ENCODE peak calls at places on chromosomes 4 and X, in seven cellular contexts. L, K, M, G, V, C and B are unnamed samples.

GRCh38 chr4:71187399-71188196 is 151.2 kb upstream of the SLC4A4 start:
- DNase-seq in L (no peak), K (no peak), V (peak), M (peak), C (peak), G (peak), B (peak)

GRCh38 chr4:7941111-7942018 is 1.7 kb upstream of the AFAP1 start:
- DNase-seq in K (no peak), M (no peak), G (no peak), C (no peak), V (no peak), L (peak), B (no peak)

GRCh38 chr4:78138252-78138651 is 81.1 kb downstream of the FRAS1 start:
- DNase-seq in K (no peak), M (no peak), G (no peak), V (no peak), L (no peak), C (no peak), B (no peak)

GRCh38 chrX:123846598-123847038 is 13.2 kb upstream of the XIAP start:
- DNase-seq in K (no peak), V (no peak), C (no peak), M (peak), G (no peak), L (no peak), B (peak)

GRCh38 chrX:104750146-104750699 is 184.2 kb downstream of the IL1RAPL2 start:
- DNase-seq in M (peak), L (no peak), K (no peak), V (no peak), C (peak), G (peak), B (no peak)

GRCh38 chrX:63128509-63128908 is 222.6 kb downstream of the SPIN4 start:
- DNase-seq in C (no peak), G (no peak), V (no peak), L (peak), M (no peak), K (peak), B (peak)

GRCh38 chr4:78565971-78566372 is 14.4 kb downstream of the ANXA3 start:
- DNase-seq in V (no peak), M (no peak), K (no peak), L (peak), G (peak), C (no peak), B (peak)

GRCh38 chrX:27671234-27671633 is 81.1 kb downstream of the DCAF8L2 start:
- DNase-seq in G (no peak), K (no peak), C (no peak), L (no peak), V (no peak), M (no peak), B (no peak)

GRCh38 chr4:4912155-4912554 is 52.7 kb downstream of the MSX1 start:
- DNase-seq in V (no peak), M (no peak), L (no peak), K (no peak), C (no peak), G (no peak), B (no peak)

GRCh38 chr4:181078236-181078635 is 1165.0 kb upstream of the TENM3 start:
- DNase-seq in K (no peak), V (peak), G (no peak), M (no peak), C (no peak), L (no peak), B (no peak)

GRCh38 chrX:1394731-1395501 is 3.0 kb upstream of the SLC25A6 start:
- DNase-seq in L (no peak), C (no peak), G (no peak), K (no peak), V (no peak), M (no peak), B (no peak)

GRCh38 chrX:108610141-108610540 is 126.2 kb downstream of the IRS4 start:
- DNase-seq in G (peak), M (no peak), V (no peak), K (no peak), L (no peak), C (no peak), B (no peak)

GRCh38 chrX:132331000-132331399 is 111.8 kb upstream of the RAP2C start:
- DNase-seq in M (no peak), V (no peak), K (peak), C (no peak), L (no peak), G (no peak), B (no peak)

GRCh38 chr4:9944431-9945425 is 76.6 kb downstream of the SLC2A9 start:
- DNase-seq in V (no peak), C (no peak), K (no peak), M (no peak), L (no peak), G (no peak), B (no peak)

GRCh38 chr4:101415962-101416361 is 68.6 kb upstream of the PPP3CA start:
- DNase-seq in M (no peak), L (no peak), V (no peak), G (no peak), C (no peak), K (no peak), B (no peak)

GRCh38 chr4:80189956-80190671 is 7.2 kb upstream of the PRDM8 start:
- DNase-seq in L (peak), K (no peak), C (no peak), V (no peak), G (no peak), M (no peak), B (no peak)

GRCh38 chrX:132732236-132732635 is 226.2 kb downstream of the HS6ST2 start:
- DNase-seq in G (no peak), V (no peak), C (no peak), L (no peak), K (no peak), M (no peak), B (no peak)

GRCh38 chrX:12951590-12951965 is 23.3 kb upstream of the TMSB4X start:
- DNase-seq in L (no peak), M (no peak), K (no peak), C (no peak), V (no peak), G (no peak), B (no peak)

DNA sequence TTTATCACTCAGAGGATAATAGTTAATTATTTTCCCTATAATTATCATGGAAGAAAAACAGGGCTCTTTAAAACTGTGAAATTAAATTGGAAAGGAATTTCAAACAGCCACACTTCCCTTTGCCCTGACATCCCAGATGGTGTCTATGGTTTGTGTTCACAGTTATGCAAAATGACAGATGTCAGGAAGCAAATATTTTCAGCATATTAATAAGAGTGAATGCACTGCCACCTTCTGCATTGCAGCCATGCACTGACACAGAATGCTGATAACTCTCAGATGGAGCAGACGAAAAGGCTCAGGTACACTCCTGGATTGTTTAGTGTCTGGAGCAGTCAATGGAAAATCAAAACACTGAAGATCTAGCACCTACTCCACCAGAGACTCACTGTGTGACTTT is 57.6 kb downstream of the RWDD4 start:
- DNase-seq in V (no peak), M (no peak), K (no peak), G (no peak), C (no peak), L (no peak), B (no peak)
- TF ChIP-seq CTCF in V (no peak), M (no peak), K (no peak), G (no peak), C (no peak), L (no peak), B (no peak)

GRCh38 chr4:113878718-113879117 is 100.7 kb downstream of the ARSJ start:
- DNase-seq in G (no peak), M (peak), V (peak), C (no peak), K (no peak), L (peak), B (no peak)
- TF ChIP-seq CTCF in G (no peak), M (peak), V (peak), C (no peak), K (peak), L (peak), B (peak)

GRCh38 chr4:158578476-158578875 is 56.8 kb downstream of the RXFP1 start:
- DNase-seq in V (no peak), L (peak), C (no peak), G (no peak), M (peak), K (peak), B (peak)
- TF ChIP-seq CTCF in V (peak), L (peak), C (no peak), G (no peak), M (peak), K (peak), B (peak)

GRCh38 chrX:40897768-40898167 is 162.4 kb upstream of the MED14 start:
- DNase-seq in L (no peak), K (peak), M (no peak), C (no peak), V (no peak), G (no peak), B (no peak)

GRCh38 chrX:40893251-40893910 is 158.0 kb upstream of the MED14 start:
- DNase-seq in K (no peak), V (no peak), L (no peak), C (no peak), G (no peak), M (no peak), B (no peak)

GRCh38 chrX:40891798-40892197 is 156.5 kb upstream of the MED14 start:
- DNase-seq in C (no peak), G (no peak), K (no peak), M (no peak), V (no peak), L (no peak), B (no peak)

GRCh38 chrX:40895246-40895645 is 159.9 kb upstream of the MED14 start:
- DNase-seq in C (no peak), V (no peak), G (no peak), K (no peak), L (no peak), M (no peak), B (no peak)
- TF ChIP-seq CTCF in C (no peak), V (no peak), G (no peak), K (no peak), L (no peak), M (no peak), B (no peak)

DNA sequence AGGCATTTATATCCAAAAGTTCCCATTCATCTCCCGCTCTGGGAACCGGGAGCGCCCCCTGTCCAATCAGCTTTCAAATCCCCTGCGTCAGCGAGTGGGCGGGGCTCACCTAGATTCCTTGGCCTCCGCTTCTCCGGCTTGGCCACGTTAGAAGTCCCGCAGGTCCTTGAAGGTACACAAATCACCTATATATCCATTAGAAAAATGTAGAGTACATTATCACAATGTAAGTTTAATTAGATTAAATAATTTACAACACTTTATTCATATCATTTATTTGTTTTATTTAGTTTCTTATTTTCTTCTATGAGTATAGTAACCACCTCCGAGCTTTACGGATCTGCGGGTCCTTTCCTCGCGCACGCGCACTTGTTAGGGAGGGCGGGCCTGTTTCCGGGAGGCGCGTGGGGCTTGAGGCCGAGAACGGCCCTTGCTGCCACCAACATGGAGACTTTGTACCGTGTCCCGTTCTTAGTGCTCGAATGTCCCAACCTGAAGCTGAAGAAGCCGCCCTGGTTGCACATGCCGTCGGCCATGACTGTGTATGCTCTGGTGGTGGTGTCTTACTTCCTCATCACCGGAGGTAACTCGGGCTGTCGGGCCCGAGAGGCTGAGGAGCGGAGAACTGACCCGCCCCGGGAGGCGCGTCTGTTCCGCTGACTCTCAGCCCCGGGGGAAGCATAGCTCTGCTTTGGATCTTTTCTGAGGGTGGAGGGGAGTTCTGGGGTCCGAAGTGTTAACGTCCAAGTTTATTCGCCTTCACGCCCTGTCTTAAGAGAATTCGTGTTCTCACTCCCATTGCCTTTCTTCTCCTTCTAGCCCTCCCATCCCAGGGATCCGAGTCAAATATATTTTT is at the start of gene OSTC:
- DNase-seq in C (peak), K (peak), M (peak), V (peak), L (peak), G (peak), B (peak)
- TF ChIP-seq CTCF in C (no peak), K (peak), M (peak), V (peak), L (no peak), G (peak), B (peak)